ENCODE peak calls at places on chromosomes 13 and 19, in seven cellular contexts. Y is WTC11, W is fibroblast of mammary gland, B is fibroblast of lung, L is fibroblast of pulmonary artery, J is AG10803, G is choroid plexus epithelial cell. N is an unnamed sample.

GRCh38 chr13:101718496-101718895 is 266.0 kb downstream of the ITGBL1 start:
- DNase-seq in Y (no peak), W (no peak), B (no peak), L (no peak), J (no peak), G (no peak), N (no peak)

GRCh38 chr19:21221653-21222052 is 79.8 kb downstream of the ZNF431 start:
- DNase-seq in Y (no peak), W (no peak), B (peak; percentile 26), L (no peak), J (peak; percentile 34), G (peak; percentile 17), N (peak; percentile 35)

GRCh38 chr13:109687559-109688448 is 98.6 kb downstream of the IRS2 start:
- DNase-seq in Y (no peak), W (no peak), B (no peak), L (no peak), J (no peak), G (no peak), N (no peak)

GRCh38 chr19:383922-384800 is 24.8 kb downstream of the C2CD4C start:
- DNase-seq in Y (peak; percentile 83), W (no peak), B (no peak), L (peak; percentile 6), J (no peak), G (peak; percentile 17), N (no peak)

GRCh38 chr13:22243519-22244197 is 572.8 kb downstream of the FGF9 start:
- DNase-seq in Y (no peak), W (no peak), B (no peak), L (no peak), J (no peak), G (no peak), N (no peak)

GRCh38 chr19:46866407-46867132 is 5.8 kb downstream of the ARHGAP35 start:
- DNase-seq in Y (no peak), W (peak; percentile 36), B (no peak), L (no peak), J (no peak), G (peak; percentile 47), N (no peak)

GRCh38 chr13:80437212-80437611 is 96.3 kb upstream of the SPRY2 start:
- DNase-seq in Y (no peak), W (no peak), B (no peak), L (no peak), J (no peak), G (no peak), N (no peak)

GRCh38 chr19:4229179-4229931 is at the start of gene EBI3:
- DNase-seq in Y (no peak), W (peak; percentile 24), B (peak; percentile 67), L (peak; percentile 63), J (no peak), G (peak; percentile 97), N (no peak)

GRCh38 chr19:32246032-32246431 is 99.4 kb upstream of the ZNF507 start:
- DNase-seq in Y (no peak), W (no peak), B (no peak), L (no peak), J (no peak), G (no peak), N (no peak)

GRCh38 chr19:24140099-24140498 is 53.1 kb downstream of the ZNF254 start:
- DNase-seq in Y (no peak), W (peak; percentile 84), B (peak; percentile 94), L (peak; percentile 95), J (peak; percentile 71), G (peak; percentile 96), N (peak; percentile 5)

GRCh38 chr19:44745386-44745831 is 3.1 kb upstream of the BCL3 start:
- DNase-seq in Y (peak; percentile 41), W (peak; percentile 83), B (peak; percentile 82), L (peak; percentile 92), J (peak; percentile 81), G (peak; percentile 73), N (peak; percentile 40)

GRCh38 chr13:65615506-65615905 is 1614.6 kb downstream of the PCDH9 start:
- DNase-seq in Y (no peak), W (no peak), B (no peak), L (no peak), J (no peak), G (no peak), N (no peak)

GRCh38 chr13:65613004-65613403 is 1617.1 kb downstream of the PCDH9 start:
- DNase-seq in Y (peak; percentile 11), W (no peak), B (no peak), L (no peak), J (no peak), G (no peak), N (no peak)
- TF ChIP-seq CTCF in Y (peak; percentile 30), W (peak; percentile 34), B (no peak), L (peak; percentile 15), J (no peak), G (peak; percentile 32), N (peak; percentile 35)

DNA sequence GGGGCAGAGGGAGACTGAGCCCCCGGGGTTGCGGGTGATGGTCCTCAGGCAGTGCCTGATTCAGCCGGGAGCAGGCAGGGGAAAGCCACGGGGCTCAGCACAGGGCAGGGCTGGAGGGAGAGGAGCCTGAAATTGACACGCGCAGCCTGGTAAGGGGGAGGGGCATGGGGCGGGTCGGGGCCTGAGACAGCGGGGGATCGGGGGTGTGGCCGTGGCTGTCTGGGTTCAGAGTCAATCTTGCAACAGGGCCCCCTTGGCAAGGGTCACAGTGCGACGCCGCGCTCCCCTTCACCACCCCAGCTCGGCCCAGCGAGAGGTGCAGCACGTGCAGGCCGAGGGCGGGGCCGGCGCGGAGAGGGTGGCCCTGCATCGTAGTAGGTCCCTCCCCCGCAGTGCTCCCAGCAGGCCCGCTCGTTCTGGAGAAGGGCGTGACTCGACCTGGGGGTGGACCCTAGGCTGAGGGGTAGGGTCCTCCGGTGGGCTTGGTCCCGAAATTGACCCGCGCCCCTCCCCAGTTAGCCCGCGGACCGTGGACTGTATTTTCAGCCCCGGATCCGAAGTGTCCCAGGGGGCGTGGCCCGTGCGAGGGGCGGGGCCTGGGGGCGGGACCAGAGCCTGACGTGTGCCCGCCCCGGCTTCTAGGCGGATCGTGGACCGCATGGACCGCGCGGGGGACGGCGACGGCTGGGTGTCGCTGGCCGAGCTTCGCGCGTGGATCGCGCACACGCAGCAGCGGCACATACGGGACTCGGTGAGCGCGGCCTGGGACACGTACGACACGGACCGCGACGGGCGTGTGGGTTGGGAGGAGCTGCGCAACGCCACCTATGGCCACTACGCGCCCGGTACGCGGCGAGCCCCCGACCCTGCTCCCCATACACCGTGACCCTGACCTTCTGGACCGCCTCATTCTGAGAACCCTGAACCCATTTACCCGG is 6.0 kb downstream of the RCN3 start:
- DNase-seq in Y (peak; percentile 82), W (peak; percentile 35), B (peak; percentile 54), L (peak; percentile 58), J (peak; percentile 34), G (peak; percentile 79), N (no peak)
- TF ChIP-seq CTCF in Y (no peak), W (no peak), B (no peak), L (no peak), J (no peak), G (peak; percentile 39), N (peak; percentile 23)

DNA sequence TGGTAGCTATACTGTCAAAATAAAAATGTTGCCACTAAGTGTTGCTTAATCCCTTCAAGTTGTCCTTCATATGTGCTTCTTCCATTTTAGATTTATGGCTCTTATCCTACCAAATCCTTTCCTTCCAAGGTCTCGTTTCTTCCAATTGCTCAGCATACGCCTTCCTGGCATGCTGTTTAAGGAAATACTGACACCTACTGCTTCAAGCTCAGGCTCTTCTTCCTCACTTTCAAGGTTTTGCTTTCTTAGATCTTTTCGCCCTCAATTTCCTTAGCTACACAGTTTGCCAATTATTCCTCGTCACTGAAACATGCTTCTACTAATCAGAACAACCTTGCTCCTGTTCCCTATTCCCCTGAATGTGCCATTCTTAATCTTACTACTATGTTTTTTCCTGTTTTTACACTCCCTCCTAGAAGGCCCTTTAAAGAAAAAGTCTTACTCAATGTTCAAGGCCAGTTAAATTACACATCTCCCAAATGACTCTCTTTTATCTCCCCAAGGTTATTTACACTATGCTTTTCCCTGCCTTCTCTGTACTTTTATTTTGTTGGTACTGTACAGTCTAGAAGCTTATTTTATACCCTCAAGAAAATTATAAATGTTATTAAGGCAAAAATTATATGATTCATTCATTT is 343.1 kb downstream of the MZT1 start:
- DNase-seq in Y (no peak), W (no peak), B (no peak), L (peak; percentile 10), J (no peak), G (peak; percentile 31), N (no peak)
- TF ChIP-seq CTCF in Y (no peak), W (no peak), B (no peak), L (no peak), J (no peak), G (peak; percentile 32), N (no peak)

GRCh38 chr19:39475748-39476147 is 4.9 kb upstream of the TIMM50 start:
- DNase-seq in Y (no peak), W (no peak), B (no peak), L (no peak), J (no peak), G (no peak), N (no peak)

GRCh38 chr19:39473443-39473960 is 7.1 kb upstream of the TIMM50 start:
- DNase-seq in Y (no peak), W (no peak), B (no peak), L (no peak), J (no peak), G (no peak), N (no peak)

GRCh38 chr19:39471756-39472536 is 8.7 kb upstream of the TIMM50 start:
- DNase-seq in Y (no peak), W (no peak), B (no peak), L (no peak), J (no peak), G (no peak), N (no peak)

GRCh38 chr19:39472746-39473442 is 7.7 kb upstream of the TIMM50 start:
- DNase-seq in Y (no peak), W (no peak), B (no peak), L (no peak), J (no peak), G (no peak), N (no peak)

GRCh38 chr19:39474139-39474620 is 6.5 kb upstream of the TIMM50 start:
- DNase-seq in Y (peak; percentile 90), W (peak; percentile 31), B (peak; percentile 24), L (peak; percentile 46), J (peak; percentile 19), G (peak; percentile 47), N (no peak)
- TF ChIP-seq CTCF in Y (peak; percentile 93), W (peak; percentile 66), B (peak; percentile 67), L (peak; percentile 87), J (peak; percentile 74), G (peak; percentile 90), N (peak; percentile 89)

GRCh38 chr13:45198041-45198440 is 2.8 kb downstream of the KCTD4 start:
- DNase-seq in Y (no peak), W (no peak), B (peak; percentile 55), L (no peak), J (no peak), G (no peak), N (no peak)
- TF ChIP-seq CTCF in Y (no peak), W (no peak), B (no peak), L (no peak), J (no peak), G (no peak), N (no peak)

GRCh38 chr19:9705836-9706235 is 30.9 kb upstream of the ZNF562 start:
- DNase-seq in Y (no peak), W (no peak), B (no peak), L (no peak), J (no peak), G (no peak), N (no peak)
- TF ChIP-seq CTCF in Y (no peak), W (no peak), B (no peak), L (no peak), J (no peak), G (no peak), N (no peak)